ENCODE peak calls at places on chromosomes 5 and 9, in nine cellular contexts. L is uterus, N is transverse colon, A is fibroblast of villous mesenchyme, Y is natural killer cell, Z is endodermal cell, K is AG04450, J is A549, D is foreskin fibroblast. G is an unnamed sample.

GRCh38 chr5:57671371-57671770 is 188.8 kb upstream of the ACTBL2 start:
- DNase-seq in Z (no peak), L (no peak), A (no peak), N (no peak), J (no peak), D (no peak), Y (no peak), K (no peak), G (no peak)

GRCh38 chr5:132667309-132667708 is 6.5 kb upstream of the IL4 start:
- DNase-seq in K (no peak), Y (no peak), D (no peak), Z (no peak), L (no peak), J (no peak), A (no peak), N (no peak), G (no peak)

GRCh38 chr5:19626218-19626617 is 361.8 kb downstream of the CDH18 start:
- DNase-seq in K (no peak), L (no peak), Y (no peak), A (no peak), N (no peak), J (no peak), D (no peak), Z (no peak), G (no peak)

GRCh38 chr5:35651002-35651756 is 33.5 kb downstream of the SPEF2 start:
- DNase-seq in L (no peak), A (peak), Z (peak), Y (no peak), J (peak), D (peak), K (peak), N (peak), G (peak)

GRCh38 chr5:168747987-168748777 is 169.0 kb upstream of the PANK3 start:
- DNase-seq in Z (peak), J (peak), D (no peak), A (peak), Y (no peak), L (no peak), K (no peak), N (peak), G (no peak)

GRCh38 chr5:79133121-79133656 is 21.6 kb downstream of the BHMT start:
- DNase-seq in K (peak), J (no peak), A (peak), D (peak), N (no peak), Z (no peak), Y (no peak), L (no peak), G (peak)

GRCh38 chr5:143913008-143913752 is 101.2 kb downstream of the HMHB1 start:
- DNase-seq in Y (no peak), K (no peak), Z (no peak), L (no peak), N (no peak), J (peak), A (no peak), D (peak), G (peak)

GRCh38 chr9:127970401-127971313 is 10.1 kb downstream of the EEIG1 start:
- DNase-seq in Y (no peak), N (peak), A (no peak), K (no peak), Z (no peak), J (no peak), L (no peak), D (no peak), G (no peak)

GRCh38 chr5:120330555-120330954 is 133.5 kb upstream of the PRR16 start:
- DNase-seq in K (no peak), J (no peak), Z (no peak), A (no peak), N (no peak), D (no peak), Y (no peak), L (no peak), G (no peak)

GRCh38 chr5:82387819-82388166 is 109.6 kb upstream of the RPS23 start:
- DNase-seq in Z (no peak), A (no peak), Y (no peak), K (no peak), J (no peak), D (no peak), N (no peak), L (no peak), G (no peak)

GRCh38 chr5:163696270-163696887 is 191.0 kb downstream of the MAT2B start:
- DNase-seq in Y (no peak), K (peak), D (peak), N (peak), A (peak), L (no peak), Z (peak), J (peak), G (peak)

GRCh38 chr9:113609562-113610318 is 146.2 kb downstream of the RGS3 start:
- DNase-seq in L (peak), A (peak), Z (peak), J (no peak), N (peak), D (peak), Y (no peak), K (no peak), G (no peak)

GRCh38 chr5:38666668-38667498 is 110.4 kb upstream of the LIFR start:
- DNase-seq in K (no peak), Y (no peak), A (peak), N (no peak), Z (peak), L (no peak), J (peak), D (peak), G (peak)

GRCh38 chr9:7536310-7536939 is 263.2 kb downstream of the DMAC1 start:
- DNase-seq in J (peak), L (no peak), D (peak), Z (peak), K (peak), A (peak), N (peak), Y (no peak), G (no peak)
- TF ChIP-seq CTCF in J (peak), L (peak), D (peak), Z (peak), K (peak), A (peak), N (peak), Y (no peak), G (peak)

GRCh38 chr5:115461093-115461492 is 83.5 kb downstream of the FEM1C start:
- DNase-seq in K (no peak), A (peak), Y (no peak), D (no peak), J (no peak), Z (no peak), N (no peak), L (no peak), G (peak)

GRCh38 chr5:115463985-115464384 is 80.6 kb downstream of the FEM1C start:
- DNase-seq in A (no peak), K (no peak), Y (no peak), Z (no peak), D (peak), L (no peak), N (no peak), J (no peak), G (no peak)

GRCh38 chr5:115459844-115460243 is 84.7 kb downstream of the FEM1C start:
- DNase-seq in A (peak), Y (no peak), K (no peak), Z (no peak), J (no peak), L (no peak), D (peak), N (no peak), G (peak)

GRCh38 chr5:115460476-115460875 is 84.1 kb downstream of the FEM1C start:
- DNase-seq in L (no peak), A (no peak), J (peak), K (peak), N (no peak), Z (no peak), Y (no peak), D (peak), G (peak)

GRCh38 chr5:115461506-115462290 is 82.9 kb downstream of the FEM1C start:
- DNase-seq in N (no peak), J (peak), Y (no peak), Z (no peak), L (no peak), D (peak), K (peak), A (peak), G (peak)
- TF ChIP-seq CTCF in N (no peak), J (no peak), Y (no peak), Z (no peak), L (no peak), D (no peak), K (no peak), A (no peak), G (no peak)

GRCh38 chr9:6199596-6199995 is 16.0 kb upstream of the IL33 start:
- DNase-seq in D (no peak), Y (no peak), A (no peak), N (no peak), Z (no peak), J (no peak), L (no peak), K (no peak), G (no peak)

GRCh38 chr9:6194934-6195333 is 20.7 kb upstream of the IL33 start:
- DNase-seq in K (no peak), J (no peak), L (no peak), A (no peak), Z (peak), D (no peak), N (no peak), Y (no peak), G (no peak)

GRCh38 chr9:6198251-6198650 is 17.4 kb upstream of the IL33 start:
- DNase-seq in Z (no peak), L (no peak), K (no peak), Y (no peak), A (peak), J (no peak), D (no peak), N (no peak), G (no peak)

GRCh38 chr9:6195714-6196360 is 19.8 kb upstream of the IL33 start:
- DNase-seq in D (no peak), A (no peak), L (no peak), J (no peak), K (no peak), Z (no peak), N (no peak), Y (no peak), G (no peak)

DNA sequence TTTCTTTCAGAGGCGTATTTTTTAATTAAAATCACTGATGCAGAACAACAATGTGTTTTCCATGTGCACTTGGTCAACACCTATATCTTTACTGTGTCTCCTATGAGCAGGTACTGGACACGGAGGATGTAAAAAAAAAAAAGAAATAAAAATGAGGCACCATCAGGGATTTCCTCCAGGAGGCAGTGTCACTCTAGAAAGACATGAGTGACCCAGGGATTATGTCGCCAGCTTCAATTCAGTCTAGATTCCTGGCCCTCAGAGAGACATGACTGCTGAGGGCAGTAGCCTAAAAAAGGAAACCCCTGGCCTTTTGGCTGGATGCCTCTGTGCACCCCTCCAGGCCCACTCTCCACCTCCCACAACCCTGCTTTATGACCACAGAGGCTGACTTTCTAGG is 18.3 kb upstream of the IL33 start:
- DNase-seq in L (no peak), D (peak), Y (no peak), K (no peak), N (no peak), J (no peak), A (no peak), Z (peak), G (no peak)
- TF ChIP-seq CTCF in L (peak), D (peak), Y (no peak), K (peak), N (peak), J (no peak), A (peak), Z (peak), G (peak)

GRCh38 chr9:19473605-19474004 is 64.8 kb downstream of the ACER2 start:
- DNase-seq in Z (no peak), N (no peak), J (no peak), K (no peak), A (no peak), Y (no peak), L (no peak), D (no peak), G (no peak)
- TF ChIP-seq CTCF in Z (peak), N (no peak), J (no peak), K (no peak), A (peak), Y (no peak), L (no peak), D (no peak), G (no peak)

DNA sequence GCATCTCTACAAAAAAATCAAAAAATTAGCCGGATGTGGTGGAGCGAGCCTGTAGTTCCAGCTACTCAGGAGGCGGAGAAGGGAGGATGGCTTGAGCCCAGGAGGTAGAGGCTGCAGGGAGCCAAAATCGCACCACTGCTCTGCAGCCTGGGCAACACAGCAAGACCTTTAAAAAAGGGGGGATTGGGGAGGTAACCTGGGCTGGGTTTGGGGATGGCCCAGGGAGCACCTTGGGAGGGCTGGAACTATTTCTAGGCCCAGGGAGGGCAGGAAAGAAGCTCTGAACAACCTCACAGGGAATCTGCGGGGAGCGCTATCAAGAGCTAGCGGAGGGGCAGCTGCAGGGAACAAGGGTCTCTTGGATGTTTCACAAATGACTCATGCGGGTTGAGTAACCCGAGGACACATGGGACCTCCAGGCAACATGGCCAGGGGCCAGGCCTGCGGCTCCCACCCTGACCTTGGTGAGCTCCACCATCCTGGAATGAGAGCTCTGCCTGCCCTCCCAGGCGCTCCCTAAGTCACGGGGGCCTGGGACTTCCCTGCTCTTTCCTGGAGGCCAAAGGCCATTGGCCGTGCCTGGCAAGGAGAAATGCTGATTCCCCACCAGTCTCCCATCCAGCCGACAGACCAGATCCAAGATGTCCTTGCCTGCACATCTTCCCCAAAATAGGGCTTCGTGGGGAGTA is 23.4 kb downstream of the SARDH start:
- DNase-seq in L (peak), K (no peak), N (no peak), Y (no peak), A (peak), Z (peak), D (peak), J (no peak), G (no peak)
- TF ChIP-seq CTCF in L (no peak), K (no peak), N (no peak), Y (no peak), A (no peak), Z (no peak), D (no peak), J (no peak), G (no peak)

DNA sequence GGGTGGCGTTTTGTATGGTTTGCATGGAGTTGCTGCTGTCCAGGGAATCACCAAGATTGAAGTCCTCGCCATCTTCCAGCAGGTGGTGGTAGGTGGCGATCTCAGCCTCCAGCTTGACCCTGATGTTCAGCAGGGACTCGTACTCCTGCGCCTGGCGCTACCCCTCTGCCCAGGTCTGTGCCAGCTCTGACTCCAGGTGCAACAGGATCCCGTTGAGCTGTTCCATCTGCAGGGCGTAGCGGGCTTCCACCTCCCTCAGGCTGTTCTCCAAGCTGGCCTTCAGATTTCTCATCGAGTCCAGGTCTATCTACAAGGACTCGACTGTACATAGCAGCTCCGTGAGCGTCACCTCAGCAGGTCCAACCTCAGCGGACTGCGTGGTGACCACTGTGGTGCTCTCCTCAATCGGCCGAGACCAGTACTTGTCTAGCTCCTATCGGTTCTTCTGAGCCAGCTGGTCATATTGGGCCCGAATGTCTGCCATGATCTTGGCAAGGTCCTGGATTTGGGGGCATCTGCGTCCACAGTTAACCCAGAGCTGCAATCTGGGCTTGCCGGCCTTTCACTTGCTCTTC is 1584.8 kb upstream of the ACO1 start:
- DNase-seq in Y (no peak), K (no peak), A (no peak), N (no peak), D (no peak), Z (no peak), L (no peak), J (no peak), G (no peak)
- TF ChIP-seq CTCF in Y (no peak), K (no peak), A (no peak), N (no peak), D (no peak), Z (peak), L (no peak), J (no peak), G (no peak)

GRCh38 chr5:134526483-134527155 is 1.1 kb downstream of the JADE2 start:
- DNase-seq in J (no peak), L (peak), K (no peak), D (peak), A (no peak), Z (peak), N (peak), Y (peak), G (peak)
- TF ChIP-seq CTCF in J (no peak), L (peak), K (peak), D (peak), A (peak), Z (peak), N (peak), Y (peak), G (peak)

DNA sequence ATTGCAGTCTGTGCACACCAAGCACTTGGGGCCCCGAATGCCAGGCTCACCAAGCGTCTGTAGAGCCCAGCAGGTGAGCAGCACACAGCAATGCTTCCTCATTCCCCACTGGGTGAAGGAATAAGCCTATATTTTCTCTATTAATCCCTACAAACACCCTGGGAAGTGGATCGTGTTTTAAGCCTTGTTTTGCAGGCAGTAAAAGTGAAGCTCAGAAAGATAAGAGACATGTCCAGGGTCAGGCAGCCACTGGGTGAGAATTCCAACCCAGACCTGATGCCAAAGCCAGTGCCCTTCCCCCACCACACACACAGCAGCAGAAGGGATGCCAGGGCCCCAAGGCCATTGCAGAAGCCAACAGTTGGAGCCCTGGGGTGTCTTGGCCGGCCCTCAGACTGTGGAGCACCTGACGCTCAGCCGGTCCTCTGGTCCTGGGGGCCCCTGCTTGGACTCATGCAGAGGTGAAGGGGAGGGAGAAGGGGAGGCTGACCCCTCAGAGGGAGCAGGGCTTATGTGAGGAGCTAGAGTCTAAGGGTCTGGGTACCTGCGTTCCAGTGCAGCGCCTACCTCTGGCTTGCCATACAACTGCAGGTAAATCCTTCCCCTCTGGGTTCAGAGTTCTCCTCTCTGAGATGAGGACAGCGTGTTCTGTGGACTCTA is 26.3 kb upstream of the SYNPO start:
- DNase-seq in Z (peak), K (no peak), J (no peak), D (no peak), A (no peak), Y (no peak), N (no peak), L (no peak), G (no peak)
- TF ChIP-seq CTCF in Z (peak), K (no peak), J (no peak), D (no peak), A (peak), Y (no peak), N (no peak), L (no peak), G (peak)

GRCh38 chr9:93061791-93062299 is 3.3 kb downstream of the SUSD3 start:
- DNase-seq in N (peak), Y (no peak), Z (peak), A (no peak), J (no peak), L (peak), D (no peak), K (no peak), G (no peak)
- TF ChIP-seq CTCF in N (no peak), Y (no peak), Z (peak), A (no peak), J (no peak), L (no peak), D (no peak), K (no peak), G (no peak)

GRCh38 chr5:42745856-42746255 is 10.8 kb upstream of the CCDC152 start:
- DNase-seq in A (no peak), J (no peak), L (no peak), Z (no peak), Y (no peak), D (no peak), K (no peak), N (no peak), G (no peak)

GRCh38 chr5:42740920-42741319 is 15.7 kb upstream of the CCDC152 start:
- DNase-seq in J (no peak), A (no peak), L (no peak), Y (no peak), K (no peak), Z (no peak), N (no peak), D (no peak), G (no peak)

GRCh38 chr5:42750507-42750906 is 6.1 kb upstream of the CCDC152 start:
- DNase-seq in N (no peak), D (no peak), A (no peak), Z (no peak), Y (no peak), K (no peak), L (no peak), J (no peak), G (no peak)

GRCh38 chr5:42749020-42749419 is 7.6 kb upstream of the CCDC152 start:
- DNase-seq in L (no peak), Y (no peak), N (no peak), A (no peak), Z (no peak), D (no peak), J (no peak), K (no peak), G (no peak)

GRCh38 chr5:42745426-42745825 is 11.2 kb upstream of the CCDC152 start:
- DNase-seq in Z (peak), Y (no peak), K (no peak), J (no peak), D (peak), L (no peak), A (peak), N (peak), G (no peak)
- TF ChIP-seq CTCF in Z (peak), Y (no peak), K (peak), J (peak), D (peak), L (no peak), A (peak), N (peak), G (peak)

G was measured in HFFc6.